ENCODE peak calls at places on chromosomes 3 and 15, in eight cellular contexts. A, B, D, F, E, Z, N and Y are unnamed samples.
A peak's percentile ranks its signal among the peaks of the same experiment; 100 is the strongest.

GRCh38 chr3:175163686-175164085 is 304.6 kb downstream of the NAALADL2 start:
- DNase-seq in E (no peak), N (no peak), D (no peak), A (no peak), F (no peak), Z (no peak), B (no peak), Y (no peak)

GRCh38 chr3:146169891-146170290 is 8.9 kb upstream of the PLOD2 start:
- DNase-seq in Z (no peak), F (no peak), N (no peak), E (no peak), B (no peak), D (no peak), A (no peak), Y (no peak)

GRCh38 chr15:47737424-47737823 is 20.1 kb downstream of the SEMA6D start:
- DNase-seq in B (no peak), E (no peak), F (no peak), Z (no peak), A (no peak), N (no peak), D (no peak), Y (no peak)

GRCh38 chr3:97658670-97659285 is 105.8 kb upstream of the ARL6 start:
- DNase-seq in F (no peak), N (no peak), D (peak; percentile 21), B (no peak), Z (peak; percentile 79), A (no peak), E (no peak), Y (no peak)

GRCh38 chr3:5078151-5078550 is 43.9 kb upstream of the ARL8B start:
- DNase-seq in N (no peak), A (no peak), D (no peak), F (no peak), Z (no peak), E (no peak), B (peak; percentile 15), Y (peak; percentile 77)

GRCh38 chr15:61764981-61765380 is 295.3 kb downstream of the VPS13C start:
- DNase-seq in Z (peak; percentile 18), B (no peak), N (no peak), D (no peak), F (no peak), A (no peak), E (no peak), Y (no peak)

GRCh38 chr3:184557348-184557950 is 4.1 kb upstream of the EPHB3 start:
- DNase-seq in F (no peak), Z (no peak), E (no peak), D (no peak), B (no peak), N (no peak), A (no peak), Y (no peak)

GRCh38 chr3:130276203-130276803 is 69.2 kb upstream of the COL6A5 start:
- DNase-seq in A (no peak), Z (peak; percentile 82), B (no peak), N (no peak), F (no peak), D (peak; percentile 24), E (peak; percentile 1), Y (no peak)

GRCh38 chr15:25514522-25514921 is 75.7 kb upstream of the UBE3A start:
- DNase-seq in D (no peak), Z (peak; percentile 22), N (no peak), F (no peak), A (no peak), E (no peak), B (no peak), Y (no peak)

GRCh38 chr15:76321602-76322001 is 10.3 kb upstream of the ETFA start:
- DNase-seq in E (no peak), N (no peak), D (no peak), B (no peak), F (no peak), A (no peak), Z (no peak), Y (no peak)

GRCh38 chr15:92463352-92463751 is 69.7 kb downstream of the ST8SIA2 start:
- DNase-seq in E (no peak), Z (no peak), D (no peak), A (no peak), N (no peak), B (no peak), F (no peak), Y (no peak)

GRCh38 chr3:187252311-187252710 is 39.2 kb downstream of the MASP1 start:
- DNase-seq in Z (no peak), B (no peak), N (no peak), F (no peak), D (no peak), A (no peak), E (no peak), Y (no peak)

GRCh38 chr15:49313650-49314049 is 109.4 kb upstream of the FGF7 start:
- DNase-seq in B (no peak), N (no peak), F (no peak), Z (no peak), D (no peak), E (no peak), A (no peak), Y (no peak)

GRCh38 chr3:134449277-134449676 is 36.5 kb downstream of the ANAPC13 start:
- DNase-seq in B (no peak), N (no peak), Z (peak; percentile 82), E (no peak), D (peak; percentile 56), A (no peak), F (peak; percentile 39), Y (peak; percentile 46)

GRCh38 chr3:182802413-182802812 is 9.1 kb downstream of the ATP11B start:
- DNase-seq in D (no peak), Z (peak; percentile 40), E (no peak), B (no peak), F (no peak), N (no peak), A (no peak), Y (no peak)

GRCh38 chr3:37183375-37183831 is 9.0 kb upstream of the LRRFIP2 start:
- DNase-seq in F (no peak), N (no peak), E (no peak), A (no peak), B (no peak), Z (peak; percentile 17), D (no peak), Y (peak; percentile 54)

GRCh38 chr3:108441081-108441507 is 69.3 kb downstream of the MYH15 start:
- DNase-seq in A (no peak), F (no peak), D (no peak), Z (peak; percentile 17), N (no peak), E (no peak), B (no peak), Y (no peak)

GRCh38 chr3:133742351-133743091 is 3.7 kb upstream of the TF start:
- DNase-seq in B (no peak), N (no peak), E (no peak), A (peak; percentile 7), F (no peak), D (peak; percentile 97), Z (no peak), Y (peak; percentile 31)

GRCh38 chr15:65512189-65512588 is 5.3 kb downstream of the DPP8 start:
- DNase-seq in N (no peak), F (no peak), D (no peak), E (no peak), B (no peak), A (no peak), Z (no peak), Y (no peak)

GRCh38 chr15:65509321-65509720 is 8.2 kb downstream of the DPP8 start:
- DNase-seq in Z (no peak), N (no peak), F (no peak), B (no peak), D (no peak), A (no peak), E (no peak), Y (no peak)

GRCh38 chr15:65516997-65517865 is at the start of gene DPP8:
- DNase-seq in D (peak; percentile 88), N (peak; percentile 94), F (peak; percentile 95), Z (peak; percentile 98), B (peak; percentile 96), E (peak; percentile 93), A (peak; percentile 69), Y (peak; percentile 86)

GRCh38 chr15:65517866-65518207 is 348 bp upstream of the DPP8 start:
- DNase-seq in B (no peak), N (no peak), A (no peak), D (no peak), Z (no peak), E (no peak), F (no peak), Y (no peak)

GRCh38 chr15:65512807-65513416 is 4.6 kb downstream of the DPP8 start:
- DNase-seq in E (no peak), Z (no peak), B (peak; percentile 90), F (no peak), D (no peak), A (no peak), N (no peak), Y (peak; percentile 33)
- TF ChIP-seq POLR2AphosphoS5 in E (no peak), Z (no peak), B (no peak), F (peak; percentile 47), D (no peak), A (no peak), N (no peak), Y (peak; percentile 45)

GRCh38 chr15:89367485-89368451 is 33.1 kb upstream of the POLG start:
- DNase-seq in A (no peak), B (no peak), D (no peak), Z (peak; percentile 89), E (no peak), F (no peak), N (no peak), Y (no peak)
- H3K4me3 ChIP-seq in A (no peak overlapping the region), B (no peak overlapping the region), D (no peak overlapping the region), Z (peak overlapping the region; percentile 50), E (no peak overlapping the region), F (peak overlapping the region; percentile 27), N (no peak overlapping the region), Y (no peak overlapping the region)

DNA sequence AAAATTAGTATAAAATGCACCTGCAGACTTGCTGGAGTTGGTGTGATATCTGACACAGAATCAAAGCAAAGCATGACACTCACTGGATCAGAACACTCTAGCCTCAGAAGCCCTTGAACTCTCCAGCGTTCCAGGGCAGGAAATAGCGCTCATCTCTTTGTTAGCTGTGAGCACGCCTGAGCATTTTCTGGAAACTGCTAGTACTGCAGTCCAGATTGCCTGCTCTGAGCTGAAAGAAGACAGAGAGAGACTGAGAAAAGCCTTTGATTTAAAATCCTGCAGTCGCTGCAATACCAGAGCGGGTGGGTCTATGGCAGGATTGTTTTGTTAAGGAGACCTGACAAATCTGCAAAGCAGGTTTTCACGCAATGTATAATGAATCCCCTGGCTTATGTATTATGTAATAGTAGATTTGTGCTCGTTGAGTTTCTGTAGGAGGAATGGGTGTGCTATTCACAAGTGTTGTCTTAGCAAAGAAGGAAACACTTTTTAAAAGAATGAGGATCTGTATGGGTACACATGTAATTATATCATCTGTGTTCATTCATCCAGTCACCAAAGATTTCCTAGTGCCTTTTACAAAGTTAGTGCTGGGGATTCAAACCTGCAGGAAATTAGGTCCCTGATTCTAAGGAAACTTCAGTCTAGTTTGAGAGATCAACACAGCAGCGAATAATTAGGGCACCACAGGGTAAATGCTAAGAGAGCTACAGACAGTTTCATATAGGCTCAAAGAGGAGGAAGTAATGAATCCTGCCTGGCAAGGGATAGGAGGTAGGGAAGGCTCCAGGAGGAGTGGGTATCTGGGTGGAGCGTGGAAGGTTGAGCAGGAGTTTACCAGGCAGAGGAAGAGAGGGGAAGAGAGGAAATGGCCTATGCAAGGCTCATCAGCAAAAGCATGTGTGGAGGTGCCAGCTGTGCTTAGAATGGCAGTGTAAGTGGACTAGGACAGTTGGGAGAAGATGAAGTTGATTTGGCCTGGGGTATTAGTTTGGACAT is 26.1 kb upstream of the MGLL start:
- DNase-seq in B (no peak), A (no peak), N (no peak), E (no peak), D (no peak), Z (peak; percentile 17), F (no peak), Y (no peak)
- TF ChIP-seq POLR2AphosphoS5 in B (no peak), A (no peak), N (no peak), E (no peak), D (no peak), Z (no peak), F (no peak), Y (no peak)

GRCh38 chr15:96181873-96182301 is 148.6 kb upstream of the NR2F2 start:
- DNase-seq in E (no peak), A (no peak), B (peak; percentile 85), N (no peak), F (peak; percentile 33), D (no peak), Z (no peak), Y (no peak)
- H3K4me3 ChIP-seq in E (no peak overlapping the region), A (no peak overlapping the region), B (no peak overlapping the region), N (no peak overlapping the region), F (no peak overlapping the region), D (no peak overlapping the region), Z (no peak overlapping the region), Y (no peak overlapping the region)